ENCODE peak calls at places on chromosomes 16 and 17, in ten cellular contexts. T is NCI-H226; M is Daoy; G is GDM1; Q is OCI-M1; B is skeletal muscle cell; Z is aorta; W is pulmonary artery endothelial cell; V is transverse colon; K is activated T-helper 1 cell treated with anti-CD3 and anti-CD28 coated beads, Interleukin-2, amount 50 U/mL, for 16 hours. O is an unnamed sample.

GRCh38 chr16:85383836-85384825 is 229.0 kb upstream of the GSE1 start:
- DNase-seq in T (no peak), M (no peak), G (no peak), Q (no peak), B (no peak), Z (no peak), W (no peak), V (no peak), K (no peak), O (no peak)

GRCh38 chr17:45883063-45883462 is 11.3 kb upstream of the MAPT start:
- DNase-seq in T (no peak), M (no peak), G (no peak), Q (no peak), B (no peak), Z (no peak), W (no peak), V (no peak), K (no peak), O (no peak)

GRCh38 chr16:50695017-50696000 is 1.9 kb downstream of the NOD2 start:
- DNase-seq in T (no peak), M (no peak), G (no peak), Q (peak; percentile 11), B (no peak), Z (no peak), W (no peak), V (no peak), K (no peak), O (no peak)

GRCh38 chr16:49605536-49606241 is 232.1 kb downstream of the C16orf78 start:
- DNase-seq in T (no peak), M (no peak), G (no peak), Q (no peak), B (no peak), Z (no peak), W (no peak), V (no peak), K (no peak), O (no peak)

GRCh38 chr17:82239401-82239925 is 10.6 kb downstream of the SLC16A3 start:
- DNase-seq in T (no peak), M (no peak), G (no peak), Q (no peak), B (no peak), Z (no peak), W (no peak), V (no peak), K (no peak), O (no peak)

GRCh38 chr17:18964018-18964351 is 12.0 kb downstream of the SLC5A10 start:
- DNase-seq in T (no peak), M (no peak), G (no peak), Q (no peak), B (no peak), Z (peak; percentile 67), W (no peak), V (no peak), K (no peak), O (no peak)

GRCh38 chr17:75645501-75645888 is 12.3 kb downstream of the SMIM5 start:
- DNase-seq in T (peak; percentile 98), M (peak; percentile 92), G (no peak), Q (no peak), B (no peak), Z (peak; percentile 31), W (peak; percentile 26), V (peak; percentile 76), K (no peak), O (no peak)

GRCh38 chr17:44780161-44780560 is 21.4 kb downstream of the ADAM11 start:
- DNase-seq in T (no peak), M (no peak), G (no peak), Q (no peak), B (no peak), Z (no peak), W (no peak), V (no peak), K (no peak), O (no peak)

GRCh38 chr16:24208710-24209109 is 47.4 kb upstream of the CACNG3 start:
- DNase-seq in T (no peak), M (no peak), G (no peak), Q (no peak), B (no peak), Z (no peak), W (no peak), V (no peak), K (no peak), O (no peak)

GRCh38 chr16:20383106-20384029 is 21.2 kb downstream of the PDILT start:
- DNase-seq in T (peak; percentile 53), M (peak; percentile 63), G (no peak), Q (peak; percentile 83), B (peak; percentile 9), Z (no peak), W (peak; percentile 15), V (peak; percentile 47), K (no peak), O (no peak)

GRCh38 chr16:15483857-15484256 is 49.5 kb downstream of the BMERB1 start:
- DNase-seq in T (no peak), M (no peak), G (no peak), Q (no peak), B (no peak), Z (no peak), W (no peak), V (no peak), K (no peak), O (no peak)

GRCh38 chr17:4329838-4330237 is 36.6 kb downstream of the UBE2G1 start:
- DNase-seq in T (peak; percentile 90), M (peak; percentile 78), G (no peak), Q (no peak), B (peak; percentile 95), Z (no peak), W (no peak), V (no peak), K (no peak), O (no peak)

GRCh38 chr17:8925141-8925540 is 40.4 kb downstream of the PIK3R5 start:
- DNase-seq in T (no peak), M (no peak), G (no peak), Q (no peak), B (no peak), Z (no peak), W (no peak), V (no peak), K (no peak), O (no peak)

GRCh38 chr17:63189930-63190329 is 223.9 kb downstream of the TANC2 start:
- DNase-seq in T (peak; percentile 15), M (peak; percentile 38), G (no peak), Q (no peak), B (no peak), Z (no peak), W (no peak), V (no peak), K (no peak), O (no peak)

GRCh38 chr17:35740216-35740615 is 8.8 kb downstream of the RASL10B start:
- DNase-seq in T (no peak), M (no peak), G (no peak), Q (no peak), B (no peak), Z (no peak), W (no peak), V (no peak), K (no peak), O (no peak)

GRCh38 chr17:80322864-80323263 is 62.2 kb downstream of the RNF213 start:
- DNase-seq in T (no peak), M (no peak), G (no peak), Q (no peak), B (no peak), Z (no peak), W (no peak), V (no peak), K (no peak), O (no peak)

GRCh38 chr16:87464691-87465300 is 28.0 kb downstream of the ZCCHC14 start:
- DNase-seq in T (peak; percentile 48), M (peak; percentile 88), G (peak; percentile 51), Q (peak; percentile 92), B (peak; percentile 77), Z (peak; percentile 90), W (peak; percentile 58), V (peak; percentile 66), K (no peak), O (peak; percentile 47)

GRCh38 chr17:30950669-30951399 is 20.0 kb upstream of the RNF135 start:
- DNase-seq in T (peak; percentile 50), M (peak; percentile 65), G (peak; percentile 49), Q (no peak), B (peak; percentile 76), Z (no peak), W (no peak), V (peak; percentile 91), K (no peak), O (no peak)

GRCh38 chr17:44065668-44066203 is 735 bp downstream of the LSM12 start:
- DNase-seq in T (no peak), M (no peak), G (no peak), Q (peak; percentile 41), B (no peak), Z (peak; percentile 15), W (no peak), V (no peak), K (no peak), O (no peak)

GRCh38 chr16:77169650-77170236 is 21.2 kb upstream of the MON1B start:
- DNase-seq in T (no peak), M (peak; percentile 59), G (no peak), Q (peak; percentile 71), B (no peak), Z (no peak), W (peak; percentile 24), V (peak; percentile 23), K (no peak), O (no peak)

O was measured in breast epithelium.